ENCODE peak calls at places on chromosomes 12 and 14, in four cellular contexts. N, Y, X and G are unnamed samples.

GRCh38 chr12:79373896-79374499 is 316.8 kb downstream of the PAWR start:
- DNase-seq in N (no peak), Y (no peak), X (no peak), G (peak; percentile 55)

GRCh38 chr14:45181329-45181728 is 45.6 kb downstream of the FANCM start:
- DNase-seq in N (no peak), Y (no peak), X (no peak), G (no peak)

GRCh38 chr14:101444116-101444515 is 117.2 kb upstream of the DIO3 start:
- DNase-seq in N (no peak), Y (no peak), X (no peak), G (no peak)

GRCh38 chr12:96401061-96401871 is 1.0 kb upstream of the CDK17 start:
- DNase-seq in N (peak; percentile 23), Y (peak; percentile 36), X (peak; percentile 59), G (no peak)

GRCh38 chr12:56565510-56566101 is 44.0 kb downstream of the RBMS2 start:
- DNase-seq in N (peak; percentile 32), Y (peak; percentile 21), X (peak; percentile 45), G (peak; percentile 54)

GRCh38 chr14:52926994-52927393 is 23.9 kb downstream of the FERMT2 start:
- DNase-seq in N (no peak), Y (no peak), X (no peak), G (no peak)

GRCh38 chr12:100675432-100675831 is 101.9 kb downstream of the GAS2L3 start:
- DNase-seq in N (no peak), Y (no peak), X (no peak), G (peak; percentile 66)

GRCh38 chr12:11758087-11758837 is 108.8 kb downstream of the ETV6 start:
- DNase-seq in N (no peak), Y (no peak), X (no peak), G (no peak)

GRCh38 chr12:105433804-105434203 is 103.3 kb downstream of the C12orf75 start:
- DNase-seq in N (no peak), Y (no peak), X (no peak), G (no peak)